ENCODE peak calls at places on chromosomes 7 and 10, in ten cellular contexts. J is HTR-8/SVneo, G is HFF-Myc, D is fibroblast of pulmonary artery, K is ELF-1, T is adipocyte, Z is tibial artery, Y is stomach, F is T follicular helper cell, I is progenitor cell of endocrine pancreas. R is an unnamed sample.
A peak's percentile ranks its signal among the peaks of the same experiment; 100 is the strongest.

GRCh38 chr10:133359554-133359971 is 1.7 kb upstream of the FUOM start:
- DNase-seq in J (no peak), G (no peak), D (no peak), K (no peak), T (no peak), Z (no peak), Y (peak; percentile 77), F (peak; percentile 28), I (no peak), R (no peak)

GRCh38 chr10:84665883-84666463 is 337.6 kb downstream of the CCSER2 start:
- DNase-seq in J (no peak), G (no peak), D (no peak), K (peak; percentile 82), T (no peak), Z (no peak), Y (no peak), F (no peak), I (no peak), R (no peak)

GRCh38 chr7:91835191-91836064 is 45.1 kb downstream of the MTERF1 start:
- DNase-seq in J (no peak), G (no peak), D (no peak), K (no peak), T (no peak), Z (no peak), Y (no peak), F (no peak), I (no peak), R (no peak)

GRCh38 chr10:71771821-71772617 is 1.3 kb downstream of the VSIR start:
- DNase-seq in J (peak; percentile 70), G (no peak), D (peak; percentile 78), K (no peak), T (peak; percentile 89), Z (peak; percentile 93), Y (peak; percentile 54), F (peak; percentile 36), I (no peak), R (peak; percentile 87)

GRCh38 chr7:82572195-82572880 is 128.8 kb upstream of the CACNA2D1 start:
- DNase-seq in J (peak; percentile 52), G (peak; percentile 78), D (peak; percentile 93), K (peak; percentile 86), T (peak; percentile 98), Z (peak; percentile 88), Y (peak; percentile 90), F (peak; percentile 25), I (peak; percentile 77), R (peak; percentile 93)

GRCh38 chr7:20227291-20227795 is 10.2 kb upstream of the MACC1 start:
- DNase-seq in J (no peak), G (no peak), D (no peak), K (no peak), T (peak; percentile 22), Z (no peak), Y (no peak), F (no peak), I (no peak), R (no peak)

GRCh38 chr7:87105401-87105800 is 45.9 kb upstream of the ELAPOR2 start:
- DNase-seq in J (no peak), G (no peak), D (no peak), K (no peak), T (no peak), Z (no peak), Y (no peak), F (no peak), I (no peak), R (no peak)

GRCh38 chr10:4980793-4981192 is 17.6 kb downstream of the AKR1C1 start:
- DNase-seq in J (no peak), G (no peak), D (no peak), K (no peak), T (no peak), Z (no peak), Y (no peak), F (no peak), I (no peak), R (no peak)

GRCh38 chr7:5177060-5177459 is 13.0 kb upstream of the WIPI2 start:
- DNase-seq in J (no peak), G (peak; percentile 38), D (peak; percentile 89), K (no peak), T (no peak), Z (peak; percentile 90), Y (peak; percentile 93), F (no peak), I (no peak), R (peak; percentile 91)

GRCh38 chr10:6140141-6140841 is 51.5 kb downstream of the RBM17 start:
- DNase-seq in J (no peak), G (no peak), D (no peak), K (peak; percentile 58), T (no peak), Z (no peak), Y (peak; percentile 33), F (no peak), I (no peak), R (no peak)